ENCODE peak calls at places on chromosomes 5 and 9, in six cellular contexts. V is epithelial cell of proximal tubule, R is breast epithelium, P is EL, Q is lung microvascular endothelial cell, N is D341Med. H is an unnamed sample.

GRCh38 chr9:93105620-93106019 is 9.6 kb downstream of the CARD19 start:
- DNase-seq in Q (no peak), P (no peak), N (no peak), R (no peak), V (no peak), H (no peak)

GRCh38 chr9:2039294-2040180 is 24.4 kb downstream of the SMARCA2 start:
- DNase-seq in P (no peak), Q (no peak), N (no peak), V (peak; percentile 70), R (no peak), H (peak; percentile 43)

GRCh38 chr9:16869961-16870605 is 387 bp downstream of the BNC2 start:
- DNase-seq in N (peak; percentile 46), V (no peak), R (no peak), Q (peak; percentile 3), P (peak; percentile 52), H (peak; percentile 18)

GRCh38 chr5:95668728-95669127 is 14.1 kb downstream of the SPATA9 start:
- DNase-seq in P (no peak), V (no peak), Q (no peak), N (no peak), R (no peak), H (no peak)

GRCh38 chr9:131334568-131335105 is 45.1 kb downstream of the PLPP7 start:
- DNase-seq in Q (no peak), N (peak; percentile 70), V (no peak), R (no peak), P (no peak), H (no peak)

GRCh38 chr5:72046106-72046505 is 61.2 kb upstream of the MAP1B start:
- DNase-seq in R (no peak), Q (no peak), P (no peak), N (no peak), V (no peak), H (no peak)

GRCh38 chr5:136811551-136811950 is 446.2 kb upstream of the TRPC7 start:
- DNase-seq in N (no peak), Q (peak; percentile 2), V (peak; percentile 39), R (no peak), P (peak; percentile 90), H (peak; percentile 89)

GRCh38 chr9:14107977-14108376 is 206.0 kb downstream of the NFIB start:
- DNase-seq in Q (peak; percentile 94), P (no peak), N (no peak), R (no peak), V (no peak), H (no peak)

GRCh38 chr5:64767959-64768357 is 533 bp downstream of the SREK1IP1 start:
- DNase-seq in P (peak; percentile 26), V (no peak), R (no peak), Q (no peak), N (peak; percentile 36), H (no peak)

GRCh38 chr5:16921246-16921645 is 14.8 kb downstream of the MYO10 start:
- DNase-seq in V (no peak), N (no peak), Q (no peak), R (no peak), P (no peak), H (no peak)

GRCh38 chr9:136605966-136606365 is 56.8 kb upstream of the EGFL7 start:
- DNase-seq in V (no peak), R (no peak), P (no peak), N (no peak), Q (no peak), H (no peak)

GRCh38 chr9:131734781-131735180 is 5.1 kb downstream of the RAPGEF1 start:
- DNase-seq in V (no peak), P (no peak), N (no peak), Q (no peak), R (no peak), H (no peak)

GRCh38 chr9:135086597-135087488 is 625 bp upstream of the OLFM1 start:
- DNase-seq in N (no peak), R (no peak), P (no peak), V (no peak), Q (peak; percentile 5), H (no peak)

GRCh38 chr9:127362829-127363228 is 34.1 kb upstream of the SLC2A8 start:
- DNase-seq in P (no peak), V (no peak), Q (no peak), N (no peak), R (no peak), H (no peak)

GRCh38 chr9:15693701-15694100 is 140.9 kb downstream of the CCDC171 start:
- DNase-seq in V (no peak), P (no peak), R (no peak), Q (no peak), N (no peak), H (no peak)

GRCh38 chr5:139394123-139394653 is 716 bp downstream of the PROB1 start:
- DNase-seq in V (no peak), Q (peak; percentile 60), R (no peak), N (no peak), P (peak; percentile 55), H (no peak)

GRCh38 chr5:373710-374602 is 52.4 kb downstream of the AHRR start:
- DNase-seq in N (peak; percentile 79), R (no peak), P (peak; percentile 85), Q (peak; percentile 91), V (no peak), H (peak; percentile 94)

GRCh38 chr5:39624268-39624886 is 199.6 kb upstream of the DAB2 start:
- DNase-seq in R (no peak), P (peak; percentile 52), Q (no peak), V (no peak), N (no peak), H (peak; percentile 78)

GRCh38 chr9:110266786-110267185 is 10.5 kb upstream of the TXN start:
- DNase-seq in V (no peak), P (no peak), Q (no peak), R (no peak), N (no peak), H (no peak)

GRCh38 chr9:35680331-35681105 is 6.8 kb downstream of the CA9 start:
- DNase-seq in P (peak; percentile 54), R (no peak), N (no peak), V (no peak), Q (no peak), H (peak; percentile 66)

GRCh38 chr5:94691270-94691669 is 72.8 kb downstream of the SLF1 start:
- DNase-seq in Q (no peak), N (no peak), V (no peak), P (no peak), R (no peak), H (no peak)

GRCh38 chr9:120536094-120536493 is 43.9 kb downstream of the CDK5RAP2 start:
- DNase-seq in N (no peak), R (no peak), Q (peak; percentile 79), V (no peak), P (no peak), H (no peak)

GRCh38 chr5:68954618-68954910 is 139.2 kb upstream of the SLC30A5 start:
- DNase-seq in N (no peak), R (no peak), Q (no peak), V (no peak), P (no peak), H (no peak)

GRCh38 chr5:40442346-40442745 is 237.4 kb upstream of the PTGER4 start:
- DNase-seq in R (no peak), N (no peak), V (peak; percentile 47), Q (no peak), P (peak; percentile 35), H (peak; percentile 63)

H was measured in foreskin fibroblast.